ENCODE peak calls at places on chromosome 9, in seven cellular contexts. X is adrenal gland, R is uterus, J is HepG2, U is Peyer's patch, N is stomach, V is NB4. D is an unnamed sample.

GRCh38 chr9:114450833-114451706 is 54.2 kb downstream of the WHRN start:
- DNase-seq in X (peak), R (no peak), J (no peak), U (peak), N (no peak), V (no peak), D (peak)

GRCh38 chr9:4691794-4692193 is 12.4 kb downstream of the CDC37L1 start:
- DNase-seq in X (no peak), R (no peak), J (no peak), U (no peak), N (no peak), V (no peak), D (no peak)

GRCh38 chr9:124618476-124618875 is 111.3 kb upstream of the NR5A1 start:
- DNase-seq in X (no peak), R (no peak), J (no peak), U (no peak), N (no peak), V (no peak), D (no peak)

GRCh38 chr9:134633362-134634142 is 8.1 kb upstream of the COL5A1 start:
- DNase-seq in X (peak), R (peak), J (no peak), U (no peak), N (no peak), V (no peak), D (no peak)

GRCh38 chr9:134031071-134031470 is 5.8 kb downstream of the BRD3OS start:
- DNase-seq in X (no peak), R (no peak), J (no peak), U (no peak), N (no peak), V (no peak), D (no peak)

GRCh38 chr9:73327149-73327548 is 175.5 kb downstream of the ANXA1 start:
- DNase-seq in X (no peak), R (no peak), J (peak), U (no peak), N (no peak), V (no peak), D (no peak)

GRCh38 chr9:4260661-4261060 is 39.2 kb downstream of the GLIS3 start:
- DNase-seq in X (no peak), R (no peak), J (no peak), U (no peak), N (no peak), V (no peak), D (no peak)

GRCh38 chr9:69130456-69131441 is 43.3 kb upstream of the TJP2 start:
- DNase-seq in X (peak), R (no peak), J (no peak), U (no peak), N (no peak), V (no peak), D (no peak)

GRCh38 chr9:131461166-131461565 is 41.6 kb upstream of the POMT1 start:
- DNase-seq in X (no peak), R (no peak), J (no peak), U (no peak), N (no peak), V (no peak), D (no peak)

GRCh38 chr9:107861075-107861474 is 371.5 kb upstream of the KLF4 start:
- DNase-seq in X (no peak), R (no peak), J (no peak), U (no peak), N (no peak), V (no peak), D (no peak)

GRCh38 chr9:13149454-13149853 is 130.0 kb downstream of the MPDZ start:
- DNase-seq in X (no peak), R (no peak), J (no peak), U (no peak), N (no peak), V (no peak), D (no peak)

GRCh38 chr9:121962421-121962820 is 130.7 kb downstream of the TTLL11 start:
- DNase-seq in X (no peak), R (no peak), J (no peak), U (no peak), N (no peak), V (no peak), D (no peak)

GRCh38 chr9:121960665-121961064 is 132.4 kb downstream of the TTLL11 start:
- DNase-seq in X (no peak), R (no peak), J (no peak), U (no peak), N (no peak), V (no peak), D (no peak)

GRCh38 chr9:121966706-121967105 is 126.4 kb downstream of the TTLL11 start:
- DNase-seq in X (no peak), R (no peak), J (no peak), U (no peak), N (no peak), V (no peak), D (no peak)

GRCh38 chr9:121968056-121968455 is 125.1 kb downstream of the TTLL11 start:
- DNase-seq in X (no peak), R (no peak), J (no peak), U (no peak), N (no peak), V (no peak), D (no peak)

DNA sequence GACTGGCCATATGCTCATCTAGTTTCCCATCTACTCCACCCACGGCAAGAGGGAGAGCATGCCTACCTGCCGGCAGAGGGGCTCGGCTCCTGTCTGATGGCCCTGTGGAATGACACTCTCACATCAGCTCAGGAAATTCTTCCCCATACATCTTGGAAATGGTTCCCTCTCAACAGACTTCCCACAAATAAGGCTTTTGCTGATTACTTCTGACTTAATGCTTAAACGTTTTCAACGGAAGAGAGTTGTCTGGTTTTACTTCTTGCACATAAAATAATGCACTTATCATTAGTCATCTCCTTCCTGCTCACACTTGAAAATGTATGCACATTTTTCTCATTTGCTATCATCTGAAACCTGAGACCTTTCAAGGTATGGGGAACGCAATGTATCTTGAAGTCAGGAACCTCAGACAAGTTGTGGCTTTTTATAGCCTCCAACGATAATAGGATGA is 129.5 kb downstream of the TTLL11 start:
- DNase-seq in X (no peak), R (no peak), J (no peak), U (no peak), N (no peak), V (peak), D (no peak)
- TF ChIP-seq POLR2A in X (no peak), R (no peak), J (no peak), U (no peak), N (no peak), V (no peak), D (no peak)

DNA sequence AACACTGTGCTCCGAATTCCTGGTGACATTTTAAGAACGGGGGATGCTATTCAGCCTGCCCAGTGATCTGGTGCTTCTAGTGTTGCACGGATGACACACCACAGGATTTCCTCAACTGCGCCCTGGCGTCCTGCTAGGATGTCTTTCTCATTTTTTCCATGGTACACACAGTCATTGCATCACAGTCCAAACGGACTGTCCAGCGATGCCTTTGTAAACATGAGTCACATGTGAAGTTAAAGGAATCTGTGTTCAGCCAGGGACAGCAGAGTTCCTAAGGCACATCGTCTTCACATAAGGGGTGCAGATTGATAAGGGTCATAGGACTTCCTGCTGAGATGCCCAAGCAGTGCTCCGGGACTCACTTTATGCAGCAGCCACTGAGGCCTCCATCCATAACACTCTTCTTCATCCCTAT is 9.3 kb upstream of the PTPN3 start:
- DNase-seq in X (peak), R (no peak), J (peak), U (no peak), N (no peak), V (no peak), D (no peak)
- TF ChIP-seq POLR2A in X (no peak), R (no peak), J (no peak), U (no peak), N (no peak), V (no peak), D (no peak)

GRCh38 chr9:99106044-99106375 is 1.1 kb downstream of the TGFBR1 start:
- DNase-seq in X (no peak), R (no peak), J (no peak), U (no peak), N (no peak), V (no peak), D (no peak)

GRCh38 chr9:99104459-99105151 is at the start of gene TGFBR1:
- DNase-seq in X (peak), R (peak), J (peak), U (peak), N (peak), V (peak), D (peak)

GRCh38 chr9:99103505-99103904 is 1.4 kb upstream of the TGFBR1 start:
- DNase-seq in X (peak), R (peak), J (no peak), U (no peak), N (no peak), V (no peak), D (no peak)

GRCh38 chr9:99103909-99104458 is 929 bp upstream of the TGFBR1 start:
- DNase-seq in X (no peak), R (peak), J (no peak), U (no peak), N (no peak), V (no peak), D (peak)

GRCh38 chr9:99105152-99106043 is 485 bp downstream of the TGFBR1 start:
- DNase-seq in X (peak), R (peak), J (peak), U (peak), N (peak), V (peak), D (peak)
- TF ChIP-seq POLR2A in X (no peak), R (no peak), J (peak), U (peak), N (no peak), V (no peak), D (no peak)

GRCh38 chr9:136847827-136848392 is 1.3 kb upstream of the PHPT1 start:
- DNase-seq in X (peak), R (peak), J (peak), U (peak), N (peak), V (peak), D (peak)
- TF ChIP-seq POLR2A in X (peak), R (no peak), J (no peak), U (peak), N (no peak), V (peak), D (no peak)

GRCh38 chr9:137245450-137246421 is 4.6 kb downstream of the TUBB4B start:
- DNase-seq in X (no peak), R (no peak), J (no peak), U (no peak), N (no peak), V (no peak), D (no peak)

GRCh38 chr9:137241490-137242328 is 622 bp downstream of the TUBB4B start:
- DNase-seq in X (peak), R (peak), J (peak), U (peak), N (peak), V (peak), D (no peak)

GRCh38 chr9:137244486-137245449 is 3.7 kb downstream of the TUBB4B start:
- DNase-seq in X (no peak), R (no peak), J (no peak), U (no peak), N (no peak), V (no peak), D (no peak)

GRCh38 chr9:137242329-137243204 is 1.5 kb downstream of the TUBB4B start:
- DNase-seq in X (no peak), R (no peak), J (no peak), U (no peak), N (no peak), V (no peak), D (no peak)

DNA sequence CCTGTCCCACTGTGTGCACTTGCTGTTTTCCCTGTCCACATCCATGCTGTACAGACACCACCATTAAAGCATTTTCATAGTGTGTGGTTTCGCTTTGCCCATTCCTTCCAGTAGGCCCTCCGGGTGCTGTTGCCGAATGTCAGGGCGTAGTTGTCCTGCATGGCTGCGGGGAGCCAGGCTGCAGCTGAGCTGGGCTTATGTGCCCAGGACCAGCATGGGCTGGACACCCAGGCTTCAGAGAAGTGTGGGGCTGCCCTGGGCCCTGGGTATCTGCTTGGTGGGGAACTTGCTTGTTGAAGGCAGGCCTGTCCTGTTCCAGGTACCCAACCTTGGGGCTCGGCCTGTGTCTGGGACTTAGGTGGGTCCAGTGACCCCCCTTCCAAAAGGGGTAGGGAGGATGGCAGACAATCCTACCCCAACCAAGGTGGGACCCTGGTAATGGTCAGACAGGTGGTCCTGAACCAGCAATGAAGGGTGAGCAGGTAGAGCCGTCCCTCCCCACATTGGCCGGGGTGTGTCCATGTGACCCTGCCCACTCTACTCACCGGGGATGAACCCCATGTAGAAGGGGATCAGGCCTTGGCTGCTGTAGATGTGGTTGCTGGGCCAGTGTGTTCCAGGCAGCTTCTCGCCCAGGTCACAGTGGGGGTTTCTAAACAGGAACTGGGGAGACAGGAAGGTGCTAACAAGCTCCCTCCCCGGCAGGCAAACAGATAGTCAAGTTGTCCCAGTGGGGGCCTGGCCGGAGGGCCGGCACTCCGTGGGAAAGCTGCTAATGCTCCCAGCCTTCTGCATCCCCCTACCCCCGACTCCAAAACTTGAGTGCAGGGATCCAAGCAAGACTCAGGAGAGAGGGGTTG is 2.8 kb downstream of the TUBB4B start:
- DNase-seq in X (no peak), R (no peak), J (no peak), U (no peak), N (no peak), V (peak), D (no peak)
- TF ChIP-seq POLR2A in X (no peak), R (no peak), J (no peak), U (peak), N (no peak), V (no peak), D (no peak)

DNA sequence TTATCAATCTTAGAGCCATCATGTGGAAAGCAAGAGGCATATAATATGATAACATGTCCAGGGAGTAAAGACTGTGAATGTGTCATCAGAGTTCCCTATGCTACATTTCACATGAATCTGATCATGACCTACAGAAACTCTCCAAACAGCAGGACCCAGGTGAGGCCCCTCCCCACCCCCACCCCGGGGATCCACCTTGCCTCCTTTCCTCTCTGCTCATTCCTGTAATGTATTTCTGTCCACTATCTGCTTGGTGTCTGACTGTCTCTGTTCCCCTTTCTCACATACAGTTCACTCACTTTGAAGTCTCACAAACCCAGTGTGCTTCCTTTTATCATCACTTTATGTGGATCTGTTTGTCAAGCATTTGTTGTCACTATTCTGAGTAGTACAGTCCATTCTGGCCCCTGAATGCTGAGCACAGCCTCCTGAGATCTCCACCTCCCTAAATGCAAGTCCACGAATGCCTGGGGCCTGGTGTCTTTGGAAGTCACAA is 76.4 kb upstream of the SMARCA2 start:
- DNase-seq in X (no peak), R (no peak), J (no peak), U (no peak), N (no peak), V (no peak), D (no peak)
- TF ChIP-seq POLR2A in X (no peak), R (no peak), J (no peak), U (no peak), N (no peak), V (no peak), D (no peak)

DNA sequence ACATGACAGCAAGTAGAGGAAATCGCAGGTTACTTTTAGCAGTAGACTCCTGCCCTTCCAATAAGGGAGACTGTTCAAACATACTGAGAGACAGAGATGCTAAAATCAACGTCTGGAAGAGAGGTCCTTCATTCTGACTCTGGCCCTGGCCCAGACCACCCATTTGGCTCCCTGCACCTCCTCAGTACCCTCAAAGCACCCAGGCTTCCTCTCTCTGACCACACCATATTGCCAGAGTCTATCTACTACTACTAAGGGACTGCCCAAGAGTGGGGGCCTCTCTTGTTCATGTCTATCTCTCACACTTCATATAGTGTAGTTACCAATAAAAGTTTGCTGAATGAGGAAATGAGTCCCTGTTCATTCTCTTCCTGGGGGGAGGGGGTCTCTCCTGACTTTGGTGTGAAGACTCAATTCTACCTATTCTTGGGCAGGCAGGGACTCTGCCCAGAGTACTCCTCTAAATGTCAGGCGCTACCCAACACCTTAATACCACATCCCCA is 8.5 kb downstream of the B4GALT1 start:
- DNase-seq in X (no peak), R (no peak), J (no peak), U (no peak), N (no peak), V (peak), D (no peak)
- TF ChIP-seq POLR2A in X (no peak), R (no peak), J (no peak), U (no peak), N (no peak), V (no peak), D (no peak)

DNA sequence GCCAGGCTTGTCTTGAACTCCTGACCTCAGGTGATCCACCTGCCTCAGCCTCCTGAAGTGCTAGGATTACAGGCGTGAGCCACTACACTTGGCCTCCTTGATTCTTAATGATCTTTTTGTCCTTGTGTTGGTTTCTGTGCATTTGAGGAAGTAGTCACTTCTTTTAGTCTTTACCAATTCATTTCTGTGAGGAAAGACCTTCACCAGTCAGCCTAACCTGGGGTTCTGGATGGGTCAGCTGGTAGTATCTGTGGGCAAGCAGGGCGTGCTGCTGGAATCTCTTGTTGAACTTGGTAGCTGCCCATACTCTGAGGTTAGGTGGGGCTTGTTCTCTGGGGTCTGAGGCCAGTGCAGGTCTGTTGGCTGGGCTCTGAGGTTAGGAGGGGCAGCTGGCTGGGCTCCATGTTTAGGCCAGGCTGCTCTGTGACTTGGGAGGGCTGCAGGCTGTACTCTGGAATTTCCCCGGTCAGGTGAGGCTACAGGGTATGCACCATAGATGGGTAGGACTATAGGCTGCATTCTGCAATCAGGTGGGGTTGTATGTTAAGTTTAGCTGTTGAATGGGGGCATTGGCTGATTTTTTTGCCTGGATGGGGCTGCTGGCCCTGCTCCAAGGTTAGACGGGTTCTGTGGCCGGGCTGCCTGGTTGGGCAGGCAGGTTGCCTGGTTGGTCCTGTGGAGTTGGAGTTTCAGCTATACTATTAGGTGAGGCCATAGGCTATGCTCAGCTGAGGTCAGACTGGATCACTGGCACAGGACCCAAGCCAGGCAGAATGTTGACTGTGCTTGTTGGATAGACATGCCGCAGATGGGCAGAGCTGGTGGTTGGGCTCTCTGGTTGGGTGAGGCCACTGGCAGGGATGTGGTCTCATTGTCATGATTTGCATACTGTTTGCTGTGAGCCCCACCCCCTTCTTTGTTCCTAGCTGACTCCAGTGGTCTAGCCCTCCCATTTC is 19.2 kb downstream of the UBAP1 start:
- DNase-seq in X (peak), R (no peak), J (no peak), U (no peak), N (peak), V (peak), D (no peak)
- TF ChIP-seq POLR2A in X (no peak), R (no peak), J (no peak), U (no peak), N (no peak), V (no peak), D (no peak)